ENCODE peak calls at places on chromosomes 13 and 19, in nine cellular contexts. D is NCI-H1417; F is RWPE1; A is non-pigmented ciliary epithelial cell; N is endothelial cell; M is kidney epithelial cell; E is GM23248; P is T follicular helper cell; L is CD4-positive, alpha-beta memory T cell. X is an unnamed sample.

GRCh38 chr19:29529646-29530548 is 4.1 kb downstream of the VSTM2B start:
- DNase-seq in M (no peak), E (peak), A (no peak), N (peak), F (no peak), D (no peak), L (no peak), P (no peak), X (no peak)

GRCh38 chr13:111387945-111388600 is 67.6 kb downstream of the TEX29 start:
- DNase-seq in D (no peak), F (no peak), L (no peak), A (no peak), M (no peak), P (no peak), E (no peak), N (no peak), X (no peak)

GRCh38 chr13:110317093-110317492 is 10.0 kb downstream of the COL4A2 start:
- DNase-seq in F (no peak), L (no peak), M (no peak), E (no peak), N (no peak), P (no peak), A (no peak), D (no peak), X (no peak)

GRCh38 chr19:46442808-46443450 is 14.2 kb upstream of the PNMA8C start:
- DNase-seq in P (no peak), L (no peak), N (no peak), A (no peak), D (no peak), M (no peak), F (peak), E (peak), X (no peak)

GRCh38 chr13:113851826-113852535 is 11.9 kb downstream of the GAS6 start:
- DNase-seq in F (no peak), N (no peak), E (no peak), D (no peak), A (no peak), P (no peak), M (no peak), L (no peak), X (peak)

GRCh38 chr13:87459419-87459818 is 211.8 kb upstream of the SLITRK5 start:
- DNase-seq in M (no peak), N (no peak), E (no peak), D (no peak), L (no peak), A (no peak), P (no peak), F (no peak), X (no peak)

GRCh38 chr13:112760440-112760839 is 70.6 kb downstream of the ATP11A start:
- DNase-seq in P (no peak), A (no peak), D (peak), E (peak), L (no peak), M (no peak), F (no peak), N (no peak), X (no peak)

GRCh38 chr13:101706651-101707050 is 254.2 kb downstream of the ITGBL1 start:
- DNase-seq in M (peak), P (no peak), L (peak), A (peak), D (no peak), F (peak), N (peak), E (peak), X (no peak)

GRCh38 chr13:40026741-40027140 is 371.3 kb downstream of the COG6 start:
- DNase-seq in N (no peak), F (no peak), D (no peak), L (no peak), P (no peak), A (no peak), M (no peak), E (no peak), X (no peak)

GRCh38 chr19:48490980-48491792 is 20.4 kb downstream of the LMTK3 start:
- DNase-seq in A (no peak), D (peak), L (peak), F (peak), P (peak), M (no peak), E (peak), N (no peak), X (no peak)

GRCh38 chr13:23699271-23699670 is 129.1 kb downstream of the TNFRSF19 start:
- DNase-seq in N (no peak), D (no peak), F (no peak), M (no peak), E (no peak), P (no peak), L (no peak), A (no peak), X (no peak)

GRCh38 chr13:74158606-74159352 is 24.6 kb upstream of the KLF12 start:
- DNase-seq in L (no peak), P (no peak), F (no peak), A (no peak), N (no peak), M (no peak), D (no peak), E (no peak), X (no peak)

GRCh38 chr13:73793361-73793760 is 340.8 kb downstream of the KLF12 start:
- DNase-seq in A (no peak), L (no peak), E (no peak), D (no peak), P (no peak), F (no peak), M (no peak), N (no peak), X (no peak)

GRCh38 chr13:61036715-61037114 is 378.9 kb downstream of the PCDH20 start:
- DNase-seq in D (no peak), A (peak), F (peak), E (no peak), P (no peak), L (no peak), M (no peak), N (no peak), X (no peak)

GRCh38 chr19:29397748-29398147 is 128.0 kb upstream of the VSTM2B start:
- DNase-seq in E (no peak), M (no peak), A (no peak), F (no peak), D (peak), L (no peak), N (no peak), P (no peak), X (no peak)

GRCh38 chr13:58933475-58933874 is 1230.3 kb downstream of the DIAPH3 start:
- DNase-seq in M (no peak), D (no peak), N (no peak), E (no peak), A (no peak), F (no peak), L (no peak), P (no peak), X (no peak)

X was measured in vagina.